ENCODE peak calls at places on chromosomes 2 and 18, in four cellular contexts. U is HepG2, Z is H1, D is GM12878. E is an unnamed sample.

GRCh38 chr18:74396252-74397204 is 60.6 kb downstream of the DIPK1C start:
- DNase-seq in U (no peak), Z (no peak), D (no peak), E (no peak)

GRCh38 chr2:161418715-161419337 is 2.7 kb downstream of the TBR1 start:
- DNase-seq in D (no peak), Z (no peak), U (no peak), E (no peak)

GRCh38 chr2:196685792-196686191 is 46.3 kb downstream of the CCDC150 start:
- DNase-seq in Z (no peak), U (no peak), D (no peak), E (no peak)

GRCh38 chr18:28637897-28638296 is 461.0 kb upstream of the CDH2 start:
- DNase-seq in Z (no peak), U (no peak), D (no peak), E (peak; percentile 10)

GRCh38 chr18:74654637-74655036 is 57.0 kb downstream of the ZNF407 start:
- DNase-seq in D (no peak), U (no peak), Z (no peak), E (peak; percentile 33)

GRCh38 chr2:7658486-7658885 is 741.3 kb downstream of the RNF144A start:
- DNase-seq in U (no peak), D (no peak), Z (no peak), E (no peak)

GRCh38 chr2:80153151-80153550 is 151.4 kb downstream of the LRRTM1 start:
- DNase-seq in Z (no peak), D (no peak), U (no peak), E (no peak)

GRCh38 chr18:31942301-31942998 is 478 bp downstream of the TRAPPC8 start:
- DNase-seq in D (no peak), Z (no peak), U (no peak), E (peak; percentile 73)

GRCh38 chr2:156182132-156182531 is 150.4 kb downstream of the NR4A2 start:
- DNase-seq in U (peak; percentile 20), D (no peak), Z (no peak), E (no peak)

GRCh38 chr2:190974629-190975361 is 39.2 kb downstream of the STAT1 start:
- DNase-seq in D (no peak), Z (no peak), U (no peak), E (no peak)

GRCh38 chr2:43486604-43487003 is 109.2 kb downstream of the THADA start:
- DNase-seq in U (no peak), Z (no peak), D (no peak), E (peak; percentile 31)

GRCh38 chr18:13267517-13267916 is 49.0 kb downstream of the LDLRAD4 start:
- DNase-seq in U (no peak), Z (no peak), D (no peak), E (no peak)

GRCh38 chr2:11598228-11598731 is 64.4 kb downstream of the GREB1 start:
- DNase-seq in D (no peak), U (no peak), Z (no peak), E (no peak)

GRCh38 chr2:108927936-108928659 is 60.9 kb downstream of the EDAR start:
- DNase-seq in D (no peak), U (peak; percentile 51), Z (no peak), E (peak; percentile 51)

GRCh38 chr2:101779190-101779589 is 81.7 kb downstream of the MAP4K4 start:
- DNase-seq in D (no peak), Z (no peak), U (no peak), E (no peak)

GRCh38 chr2:45755585-45756330 is 104.3 kb downstream of the PRKCE start:
- DNase-seq in D (no peak), U (no peak), Z (no peak), E (no peak)

GRCh38 chr2:170034596-170034995 is 143.4 kb upstream of the MYO3B start:
- DNase-seq in D (no peak), Z (no peak), U (no peak), E (no peak)

GRCh38 chr18:74508821-74509225 is 12.7 kb downstream of the CNDP2 start:
- DNase-seq in D (no peak), U (no peak), Z (no peak), E (no peak)

GRCh38 chr2:25257931-25258771 is 83.6 kb downstream of the DNMT3A start:
- DNase-seq in Z (no peak), D (no peak), U (no peak), E (no peak)

GRCh38 chr18:419542-420175 is 80.8 kb downstream of the COLEC12 start:
- DNase-seq in D (no peak), Z (no peak), U (no peak), E (no peak)

GRCh38 chr2:191617589-191617988 is 60.3 kb upstream of the NABP1 start:
- DNase-seq in Z (no peak), D (peak; percentile 76), U (no peak), E (no peak)

GRCh38 chr2:31170071-31170698 is 31.9 kb upstream of the GALNT14 start:
- DNase-seq in U (peak; percentile 52), Z (peak; percentile 23), D (peak; percentile 21), E (peak; percentile 47)

GRCh38 chr2:74548919-74549684 is 4.6 kb downstream of the LOXL3 start:
- DNase-seq in U (peak; percentile 50), Z (no peak), D (no peak), E (peak; percentile 32)

GRCh38 chr2:200380833-200381542 is 74.5 kb downstream of the SPATS2L start:
- DNase-seq in U (no peak), Z (no peak), D (no peak), E (peak; percentile 56)

GRCh38 chr2:3523551-3524041 is 4.3 kb upstream of the ADI1 start:
- DNase-seq in D (no peak), U (peak; percentile 65), Z (no peak), E (peak; percentile 69)

GRCh38 chr2:129396980-129397599 is 582.4 kb upstream of the RAB6C start:
- DNase-seq in Z (no peak), D (peak; percentile 21), U (peak; percentile 45), E (no peak)

GRCh38 chr18:48934400-48934707 is 16.4 kb downstream of the SMAD7 start:
- DNase-seq in Z (no peak), D (no peak), U (no peak), E (no peak)
- H3K9ac ChIP-seq in Z (no peak overlapping the region), D (peak overlapping the region; percentile 64), U (no peak overlapping the region), E (peak overlapping the region; percentile 47)

GRCh38 chr18:58041633-58042032 is 2.4 kb upstream of the NEDD4L start:
- DNase-seq in U (peak; percentile 27), D (no peak), Z (no peak), E (no peak)

GRCh38 chr18:58043452-58044369 is at the start of gene NEDD4L:
- DNase-seq in Z (no peak), D (peak; percentile 53), U (peak; percentile 82), E (peak; percentile 87)

GRCh38 chr18:58044370-58045264 is 591 bp downstream of the NEDD4L start:
- DNase-seq in Z (no peak), U (no peak), D (no peak), E (peak; percentile 40)

GRCh38 chr18:58045265-58046086 is 1.4 kb downstream of the NEDD4L start:
- DNase-seq in D (no peak), U (peak; percentile 41), Z (no peak), E (peak; percentile 42)

GRCh38 chr18:58042826-58043362 is 1.1 kb upstream of the NEDD4L start:
- DNase-seq in D (no peak), Z (no peak), U (no peak), E (no peak)
- TF ChIP-seq MAX in D (no peak), Z (no peak), U (no peak), E (no peak)

GRCh38 chr18:59961086-59961485 is 61.3 kb downstream of the PMAIP1 start:
- DNase-seq in D (no peak), U (no peak), Z (no peak), E (no peak)
- H3K9ac ChIP-seq in D (no peak overlapping the region), U (no peak overlapping the region), Z (no peak overlapping the region), E (no peak overlapping the region)

DNA sequence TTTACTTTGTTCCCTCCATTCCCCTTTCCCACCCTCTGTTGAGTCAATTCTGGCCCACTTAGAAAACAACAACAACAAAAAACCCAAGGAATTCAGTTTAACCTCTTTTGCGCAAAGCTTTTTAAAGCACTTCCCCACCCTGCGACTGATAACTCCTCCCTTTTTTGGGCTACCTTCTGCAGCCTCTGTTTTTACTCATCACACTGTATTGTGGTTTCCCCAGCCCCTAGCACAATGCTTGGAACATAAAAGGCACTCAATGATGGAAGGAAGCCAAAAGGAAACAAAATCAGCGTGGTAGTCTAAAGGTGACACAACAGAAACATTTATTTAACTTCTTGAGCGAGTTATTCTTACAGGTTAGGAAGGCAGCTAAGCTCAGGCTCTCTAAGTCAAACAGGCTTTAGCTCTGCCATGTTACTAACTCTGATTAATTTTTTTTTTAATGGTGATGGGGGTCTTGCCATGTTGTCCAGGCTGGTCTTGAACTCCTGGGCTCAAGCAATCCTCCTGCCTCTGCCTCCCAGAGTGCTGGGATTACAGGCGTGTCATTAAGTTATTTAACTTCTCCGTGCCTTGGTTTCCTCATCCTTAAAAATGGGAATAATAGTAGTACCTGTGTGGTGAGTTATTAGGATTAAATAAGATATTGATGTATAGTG is 1.3 kb downstream of the CEP68 start:
- DNase-seq in D (peak; percentile 76), U (peak; percentile 27), Z (no peak), E (peak; percentile 89)
- TF ChIP-seq MAX in D (no peak), U (no peak), Z (no peak), E (no peak)

GRCh38 chr2:127086800-127087737 is 19.9 kb downstream of the BIN1 start:
- DNase-seq in Z (no peak), U (no peak), D (peak; percentile 81), E (peak; percentile 75)
- H3K9ac ChIP-seq in Z (no peak overlapping the region), U (no peak overlapping the region), D (no peak overlapping the region), E (no peak overlapping the region)

GRCh38 chr2:240597419-240598181 is 11.1 kb downstream of the CAPN10 start:
- DNase-seq in D (no peak), U (peak; percentile 85), Z (no peak), E (no peak)
- TF ChIP-seq MAX in D (no peak), U (peak; percentile 91), Z (no peak), E (no peak)